ENCODE peak calls at places on chromosomes 4 and X, in seven cellular contexts. One of them, this sample, is unnamed.

GRCh38 chr4:72567821-72568620 is 1.0 kb downstream of the ADAMTS3 start:
- DNase-seq in D341Med: peak
- DNase-seq in stimulated activated CD4-positive, alpha-beta T cell treated with anti-CD3 and anti-CD28 coated beads, Interleukin-4, amount 100 ng/mL, for 1 hour: peak
- DNase-seq in epithelial cell of esophagus: peak
- DNase-seq in mesendoderm: peak
- DNase-seq in upper lobe of right lung: peak
- DNase-seq in activated CD4-positive, alpha-beta T cell treated with anti-CD3 and anti-CD28 coated beads, Interleukin-2, amount 50 U/mL, for 1 hour: no peak
- DNase-seq in this sample: peak

GRCh38 chrX:116413273-116413672 is 23.1 kb upstream of the SLC6A14 start:
- DNase-seq in upper lobe of right lung: no peak
- DNase-seq in activated CD4-positive, alpha-beta T cell treated with anti-CD3 and anti-CD28 coated beads, Interleukin-2, amount 50 U/mL, for 1 hour: no peak
- DNase-seq in D341Med: no peak
- DNase-seq in epithelial cell of esophagus: peak
- DNase-seq in mesendoderm: no peak
- DNase-seq in stimulated activated CD4-positive, alpha-beta T cell treated with anti-CD3 and anti-CD28 coated beads, Interleukin-4, amount 100 ng/mL, for 1 hour: no peak
- DNase-seq in this sample: no peak

GRCh38 chr4:5746829-5747745 is 36.1 kb downstream of the EVC start:
- DNase-seq in mesendoderm: no peak
- DNase-seq in D341Med: no peak
- DNase-seq in upper lobe of right lung: peak
- DNase-seq in activated CD4-positive, alpha-beta T cell treated with anti-CD3 and anti-CD28 coated beads, Interleukin-2, amount 50 U/mL, for 1 hour: no peak
- DNase-seq in epithelial cell of esophagus: peak
- DNase-seq in stimulated activated CD4-positive, alpha-beta T cell treated with anti-CD3 and anti-CD28 coated beads, Interleukin-4, amount 100 ng/mL, for 1 hour: no peak
- DNase-seq in this sample: no peak

GRCh38 chr4:33262809-33263208 is 2542.6 kb downstream of the PCDH7 start:
- DNase-seq in D341Med: no peak
- DNase-seq in stimulated activated CD4-positive, alpha-beta T cell treated with anti-CD3 and anti-CD28 coated beads, Interleukin-4, amount 100 ng/mL, for 1 hour: no peak
- DNase-seq in epithelial cell of esophagus: peak
- DNase-seq in activated CD4-positive, alpha-beta T cell treated with anti-CD3 and anti-CD28 coated beads, Interleukin-2, amount 50 U/mL, for 1 hour: no peak
- DNase-seq in mesendoderm: no peak
- DNase-seq in upper lobe of right lung: no peak
- DNase-seq in this sample: peak

GRCh38 chr4:95510145-95510544 is 38.6 kb downstream of the UNC5C start:
- DNase-seq in stimulated activated CD4-positive, alpha-beta T cell treated with anti-CD3 and anti-CD28 coated beads, Interleukin-4, amount 100 ng/mL, for 1 hour: no peak
- DNase-seq in upper lobe of right lung: no peak
- DNase-seq in epithelial cell of esophagus: peak
- DNase-seq in D341Med: peak
- DNase-seq in activated CD4-positive, alpha-beta T cell treated with anti-CD3 and anti-CD28 coated beads, Interleukin-2, amount 50 U/mL, for 1 hour: no peak
- DNase-seq in mesendoderm: no peak
- DNase-seq in this sample: no peak

GRCh38 chr4:87399148-87399547 is 8.2 kb upstream of the HSD17B11 start:
- DNase-seq in upper lobe of right lung: no peak
- DNase-seq in stimulated activated CD4-positive, alpha-beta T cell treated with anti-CD3 and anti-CD28 coated beads, Interleukin-4, amount 100 ng/mL, for 1 hour: no peak
- DNase-seq in epithelial cell of esophagus: no peak
- DNase-seq in mesendoderm: no peak
- DNase-seq in D341Med: no peak
- DNase-seq in activated CD4-positive, alpha-beta T cell treated with anti-CD3 and anti-CD28 coated beads, Interleukin-2, amount 50 U/mL, for 1 hour: no peak
- DNase-seq in this sample: no peak

GRCh38 chrX:155888139-155888538 is 7.0 kb downstream of the VAMP7 start:
- DNase-seq in upper lobe of right lung: no peak
- DNase-seq in stimulated activated CD4-positive, alpha-beta T cell treated with anti-CD3 and anti-CD28 coated beads, Interleukin-4, amount 100 ng/mL, for 1 hour: no peak
- DNase-seq in D341Med: no peak
- DNase-seq in mesendoderm: peak
- DNase-seq in activated CD4-positive, alpha-beta T cell treated with anti-CD3 and anti-CD28 coated beads, Interleukin-2, amount 50 U/mL, for 1 hour: no peak
- DNase-seq in epithelial cell of esophagus: peak
- DNase-seq in this sample: peak

GRCh38 chrX:130825509-130825908 is 77.5 kb downstream of the ENOX2 start:
- DNase-seq in D341Med: no peak
- DNase-seq in mesendoderm: no peak
- DNase-seq in epithelial cell of esophagus: no peak
- DNase-seq in activated CD4-positive, alpha-beta T cell treated with anti-CD3 and anti-CD28 coated beads, Interleukin-2, amount 50 U/mL, for 1 hour: no peak
- DNase-seq in upper lobe of right lung: no peak
- DNase-seq in stimulated activated CD4-positive, alpha-beta T cell treated with anti-CD3 and anti-CD28 coated beads, Interleukin-4, amount 100 ng/mL, for 1 hour: no peak
- DNase-seq in this sample: no peak

GRCh38 chr4:182219400-182219799 is 23.8 kb upstream of the TENM3 start:
- DNase-seq in mesendoderm: peak
- DNase-seq in stimulated activated CD4-positive, alpha-beta T cell treated with anti-CD3 and anti-CD28 coated beads, Interleukin-4, amount 100 ng/mL, for 1 hour: no peak
- DNase-seq in activated CD4-positive, alpha-beta T cell treated with anti-CD3 and anti-CD28 coated beads, Interleukin-2, amount 50 U/mL, for 1 hour: no peak
- DNase-seq in upper lobe of right lung: no peak
- DNase-seq in epithelial cell of esophagus: peak
- DNase-seq in D341Med: no peak
- DNase-seq in this sample: no peak

GRCh38 chrX:38845426-38845825 is 44.2 kb downstream of the MID1IP1 start:
- DNase-seq in upper lobe of right lung: no peak
- DNase-seq in mesendoderm: no peak
- DNase-seq in D341Med: no peak
- DNase-seq in stimulated activated CD4-positive, alpha-beta T cell treated with anti-CD3 and anti-CD28 coated beads, Interleukin-4, amount 100 ng/mL, for 1 hour: no peak
- DNase-seq in activated CD4-positive, alpha-beta T cell treated with anti-CD3 and anti-CD28 coated beads, Interleukin-2, amount 50 U/mL, for 1 hour: no peak
- DNase-seq in epithelial cell of esophagus: no peak
- DNase-seq in this sample: no peak

GRCh38 chr4:64729561-64729960 is 320.3 kb upstream of the TECRL start:
- DNase-seq in mesendoderm: peak
- DNase-seq in epithelial cell of esophagus: no peak
- DNase-seq in stimulated activated CD4-positive, alpha-beta T cell treated with anti-CD3 and anti-CD28 coated beads, Interleukin-4, amount 100 ng/mL, for 1 hour: no peak
- DNase-seq in activated CD4-positive, alpha-beta T cell treated with anti-CD3 and anti-CD28 coated beads, Interleukin-2, amount 50 U/mL, for 1 hour: no peak
- DNase-seq in D341Med: no peak
- DNase-seq in upper lobe of right lung: no peak
- DNase-seq in this sample: no peak

GRCh38 chr4:73275318-73275654 is 16.7 kb upstream of the ANKRD17 start:
- DNase-seq in upper lobe of right lung: no peak
- DNase-seq in stimulated activated CD4-positive, alpha-beta T cell treated with anti-CD3 and anti-CD28 coated beads, Interleukin-4, amount 100 ng/mL, for 1 hour: no peak
- DNase-seq in mesendoderm: no peak
- DNase-seq in activated CD4-positive, alpha-beta T cell treated with anti-CD3 and anti-CD28 coated beads, Interleukin-2, amount 50 U/mL, for 1 hour: no peak
- DNase-seq in D341Med: no peak
- DNase-seq in epithelial cell of esophagus: no peak
- DNase-seq in this sample: no peak

GRCh38 chrX:155263854-155264628 is at the start of gene RAB39B:
- DNase-seq in stimulated activated CD4-positive, alpha-beta T cell treated with anti-CD3 and anti-CD28 coated beads, Interleukin-4, amount 100 ng/mL, for 1 hour: peak
- DNase-seq in mesendoderm: peak
- DNase-seq in epithelial cell of esophagus: peak
- DNase-seq in D341Med: peak
- DNase-seq in upper lobe of right lung: peak
- DNase-seq in activated CD4-positive, alpha-beta T cell treated with anti-CD3 and anti-CD28 coated beads, Interleukin-2, amount 50 U/mL, for 1 hour: peak
- DNase-seq in this sample: peak

GRCh38 chrX:24396930-24397277 is 36.5 kb downstream of the SUPT20HL1 start:
- DNase-seq in D341Med: no peak
- DNase-seq in mesendoderm: no peak
- DNase-seq in upper lobe of right lung: no peak
- DNase-seq in epithelial cell of esophagus: no peak
- DNase-seq in stimulated activated CD4-positive, alpha-beta T cell treated with anti-CD3 and anti-CD28 coated beads, Interleukin-4, amount 100 ng/mL, for 1 hour: no peak
- DNase-seq in activated CD4-positive, alpha-beta T cell treated with anti-CD3 and anti-CD28 coated beads, Interleukin-2, amount 50 U/mL, for 1 hour: no peak
- DNase-seq in this sample: no peak

GRCh38 chr4:156825074-156825473 is 146.5 kb downstream of the PDGFC start:
- DNase-seq in activated CD4-positive, alpha-beta T cell treated with anti-CD3 and anti-CD28 coated beads, Interleukin-2, amount 50 U/mL, for 1 hour: no peak
- DNase-seq in stimulated activated CD4-positive, alpha-beta T cell treated with anti-CD3 and anti-CD28 coated beads, Interleukin-4, amount 100 ng/mL, for 1 hour: no peak
- DNase-seq in upper lobe of right lung: no peak
- DNase-seq in mesendoderm: no peak
- DNase-seq in D341Med: no peak
- DNase-seq in epithelial cell of esophagus: peak
- DNase-seq in this sample: no peak